ENCODE peak calls at places on chromosome 9, in six cellular contexts. R, U, N, P, L and J are unnamed samples.

GRCh38 chr9:69829484-69829883 is 8.9 kb downstream of the CFAP95 start:
- DNase-seq in N (no peak), P (no peak), U (no peak), R (no peak), L (no peak), J (no peak)

GRCh38 chr9:33448159-33448511 is 742 bp upstream of the AQP3 start:
- DNase-seq in U (no peak), N (no peak), L (no peak), P (no peak), R (no peak), J (no peak)

GRCh38 chr9:90967171-90967570 is 165.6 kb downstream of the SYK start:
- DNase-seq in U (no peak), N (no peak), R (no peak), P (no peak), L (no peak), J (no peak)

GRCh38 chr9:123660691-123661090 is 269.2 kb downstream of the DENND1A start:
- DNase-seq in N (no peak), L (no peak), P (no peak), R (no peak), U (no peak), J (peak; percentile 69)

GRCh38 chr9:32394381-32395049 is 10.1 kb downstream of the ACO1 start:
- DNase-seq in P (no peak), R (no peak), N (no peak), U (no peak), L (no peak), J (no peak)

GRCh38 chr9:133158695-133159094 is 5.0 kb downstream of the GBGT1 start:
- DNase-seq in R (no peak), L (no peak), U (no peak), P (no peak), N (no peak), J (no peak)

GRCh38 chr9:102922526-102922925 is 72.6 kb upstream of the CYLC2 start:
- DNase-seq in R (no peak), N (no peak), P (no peak), L (no peak), U (no peak), J (no peak)

GRCh38 chr9:125522328-125522725 is 184.7 kb downstream of the MAPKAP1 start:
- DNase-seq in R (no peak), N (no peak), U (no peak), P (no peak), L (no peak), J (peak; percentile 26)

GRCh38 chr9:93119953-93120845 is 13.9 kb downstream of the NINJ1 start:
- DNase-seq in P (peak; percentile 94), N (no peak), L (peak; percentile 94), R (no peak), U (peak; percentile 81), J (peak; percentile 93)

GRCh38 chr9:125495137-125496119 is 211.6 kb downstream of the MAPKAP1 start:
- DNase-seq in U (no peak), R (no peak), L (no peak), P (no peak), N (peak; percentile 53), J (no peak)

GRCh38 chr9:75651709-75652108 is 238.8 kb upstream of the PCSK5 start:
- DNase-seq in P (no peak), U (no peak), N (no peak), R (no peak), L (no peak), J (no peak)

GRCh38 chr9:116322521-116322920 is 168.9 kb downstream of the PAPPA start:
- DNase-seq in P (no peak), R (no peak), N (no peak), U (no peak), L (no peak), J (no peak)

GRCh38 chr9:127572961-127573727 is 38.9 kb upstream of the STXBP1 start:
- DNase-seq in R (no peak), U (no peak), P (no peak), N (no peak), L (no peak), J (no peak)

GRCh38 chr9:107635137-107635802 is 145.7 kb upstream of the KLF4 start:
- DNase-seq in P (no peak), L (no peak), U (no peak), N (no peak), R (no peak), J (no peak)

GRCh38 chr9:113509463-113509862 is 45.9 kb downstream of the RGS3 start:
- DNase-seq in R (no peak), N (no peak), U (no peak), P (no peak), L (no peak), J (no peak)

GRCh38 chr9:23073136-23073535 is 626.5 kb downstream of the DMRTA1 start:
- DNase-seq in U (no peak), L (no peak), P (no peak), N (no peak), R (no peak), J (no peak)

GRCh38 chr9:107286057-107286456 is 3.0 kb downstream of the RAD23B start:
- DNase-seq in U (no peak), P (peak; percentile 64), R (no peak), L (no peak), N (no peak), J (no peak)

GRCh38 chr9:106860731-106861584 is 2.0 kb upstream of the ZNF462 start:
- DNase-seq in P (no peak), U (no peak), N (no peak), L (peak; percentile 65), R (no peak), J (no peak)

GRCh38 chr9:137543237-137543963 is 6.8 kb downstream of the PNPLA7 start:
- DNase-seq in L (no peak), R (no peak), P (no peak), U (no peak), N (no peak), J (no peak)
- TF ChIP-seq CTCF in L (no peak), R (no peak), P (no peak), U (no peak), N (no peak), J (no peak)

GRCh38 chr9:28053378-28053777 is 480.1 kb upstream of the C9orf72 start:
- DNase-seq in P (no peak), L (no peak), N (no peak), R (no peak), U (no peak), J (no peak)
- TF ChIP-seq GABPA in P (no peak), L (no peak), N (no peak), R (no peak), U (no peak), J (no peak)

DNA sequence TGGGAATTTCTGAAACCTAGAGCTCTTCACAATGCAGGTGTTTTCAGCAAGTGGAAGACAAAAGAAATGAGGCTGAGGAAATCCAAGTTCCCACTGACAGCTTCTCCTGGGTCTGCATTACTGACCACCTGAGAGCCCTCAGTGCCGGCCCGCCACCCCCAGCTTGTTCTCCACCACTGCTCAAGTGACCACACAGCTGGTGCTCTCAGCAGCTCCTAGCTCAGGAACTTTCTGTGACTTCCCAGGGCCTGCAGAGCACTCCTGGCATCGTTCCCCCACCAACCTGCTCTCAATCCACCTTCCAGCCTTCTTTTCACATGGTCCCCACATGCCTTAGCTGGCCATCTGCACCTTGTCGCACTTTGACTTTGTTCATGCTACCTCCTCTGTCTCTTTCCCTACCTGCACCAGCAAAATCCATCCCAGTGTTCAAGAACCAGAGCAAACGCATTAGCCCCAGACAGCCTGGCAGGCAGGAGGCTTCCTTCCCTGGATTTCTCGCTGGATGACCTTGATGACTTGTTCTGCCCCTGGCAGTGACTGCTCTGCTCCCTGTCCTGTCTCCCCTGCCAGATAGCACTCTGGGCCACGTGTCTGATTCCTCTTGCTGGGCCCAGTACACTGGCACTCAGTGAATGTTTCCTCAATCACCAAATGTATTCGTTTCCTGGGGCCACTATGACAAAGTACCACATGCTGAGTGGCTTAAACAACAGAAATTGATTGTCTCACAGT is 35.1 kb upstream of the NANS start:
- DNase-seq in N (no peak), P (no peak), R (no peak), U (no peak), L (peak; percentile 50), J (no peak)
- TF ChIP-seq CTCF in N (no peak), P (no peak), R (no peak), U (no peak), L (no peak), J (no peak)

DNA sequence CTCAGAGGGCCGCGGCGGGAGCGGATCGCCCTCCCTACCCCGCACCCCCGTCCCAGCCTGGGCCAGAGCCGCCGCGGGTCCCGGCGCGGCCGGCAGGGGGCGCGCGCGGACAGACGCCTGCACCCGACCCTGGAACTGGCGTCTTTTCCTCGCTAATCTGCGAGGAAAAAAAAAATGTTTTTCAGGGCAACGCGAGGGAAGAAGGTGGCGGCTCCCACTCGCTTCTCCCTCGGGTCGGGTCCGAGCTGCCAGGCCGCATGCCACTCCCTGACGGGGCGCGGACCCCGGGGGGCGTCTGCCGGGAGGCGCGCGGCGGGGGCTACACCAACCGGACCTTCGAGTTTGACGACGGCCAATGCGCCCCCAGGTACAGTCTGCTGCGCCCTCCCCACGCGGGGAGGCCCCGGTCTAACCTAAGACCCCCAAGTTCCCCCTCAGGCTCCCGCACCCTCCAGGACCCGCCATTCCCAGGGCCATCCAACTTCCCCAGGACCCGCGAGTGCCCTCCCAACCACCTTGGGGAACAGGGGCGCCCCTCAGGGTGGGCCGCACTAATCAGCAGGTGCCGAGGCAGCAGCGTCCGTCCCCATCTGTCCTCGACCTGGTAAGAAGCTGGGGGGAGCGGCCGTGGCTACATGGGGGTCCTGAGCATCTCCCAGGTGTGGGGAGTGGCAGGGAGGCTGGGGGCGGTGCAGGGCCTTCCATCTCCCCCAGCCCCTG is at the start of gene KCNT1:
- DNase-seq in L (peak; percentile 99), R (no peak), N (no peak), P (no peak), U (peak; percentile 96), J (peak; percentile 16)
- TF ChIP-seq GABPA in L (no peak), R (peak; percentile 80), N (no peak), P (no peak), U (no peak), J (no peak)

GRCh38 chr9:21070171-21070571 is 7.6 kb downstream of the IFNB1 start:
- DNase-seq in N (no peak), P (no peak), U (no peak), L (no peak), R (no peak), J (no peak)
- TF ChIP-seq CTCF in N (no peak), P (no peak), U (no peak), L (peak; percentile 45), R (peak; percentile 35), J (no peak)

DNA sequence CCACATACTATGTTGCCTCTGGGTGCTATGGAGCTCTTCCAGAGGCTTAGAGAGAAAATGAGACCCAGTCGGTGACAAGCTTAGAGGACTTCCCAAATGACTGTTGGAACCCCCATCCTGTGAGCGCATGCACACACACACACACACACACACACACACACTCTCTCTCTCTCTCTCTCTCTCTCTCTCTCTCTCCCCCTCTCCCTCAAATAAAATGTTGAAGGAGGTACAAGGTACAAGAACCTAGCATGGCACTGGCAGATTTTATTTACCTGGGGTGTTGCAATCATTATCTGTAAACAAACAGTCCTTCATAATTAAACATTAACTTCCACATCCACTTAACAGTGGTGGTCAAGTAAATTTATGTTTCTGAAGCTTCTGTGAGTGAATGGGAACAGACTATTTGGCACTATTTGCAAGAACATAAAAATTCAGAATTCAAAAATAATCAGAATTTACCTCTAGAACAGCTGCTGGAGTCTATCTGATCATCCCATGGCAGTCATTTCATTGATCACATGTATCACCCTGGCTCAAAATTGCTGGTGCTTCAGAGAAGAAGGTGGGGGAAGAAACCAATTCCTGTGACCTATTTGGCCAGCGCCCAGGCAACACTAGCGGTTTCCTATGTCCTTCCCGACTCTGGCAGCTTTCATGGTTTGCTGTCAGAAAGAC is 24.9 kb downstream of the TRPM3 start:
- DNase-seq in L (no peak), R (no peak), U (no peak), N (no peak), P (peak; percentile 95), J (no peak)
- TF ChIP-seq GABPA in L (no peak), R (no peak), U (no peak), N (no peak), P (no peak), J (no peak)